ENCODE peak calls at places on chromosomes 2 and 18, in six cellular contexts. C is upper lobe of left lung, W is HepG2, R is GM12878, Y is A549, G is K562. M is an unnamed sample.

GRCh38 chr2:227890495-227891079 is 19.2 kb downstream of the DAW1 start:
- ATAC-seq in G (peak), R (peak), C (no peak), W (peak), Y (peak), M (peak)

GRCh38 chr2:134411279-134411827 is 157.5 kb downstream of the MGAT5 start:
- ATAC-seq in W (peak), R (no peak), Y (no peak), C (no peak), G (no peak), M (no peak)

GRCh38 chr2:134392689-134393476 is 139.0 kb downstream of the MGAT5 start:
- ATAC-seq in G (peak), R (peak), C (no peak), W (peak), Y (peak), M (peak)

GRCh38 chr2:133673570-133673969 is 105.3 kb upstream of the NCKAP5 start:
- ATAC-seq in G (no peak), Y (no peak), W (no peak), C (no peak), R (no peak), M (no peak)

GRCh38 chr2:11405599-11406491 is 60.1 kb downstream of the E2F6 start:
- ATAC-seq in W (no peak), Y (no peak), R (no peak), G (no peak), C (no peak), M (no peak)

GRCh38 chr2:189723199-189723598 is 39.4 kb downstream of the OSGEPL1 start:
- ATAC-seq in C (no peak), W (no peak), G (no peak), Y (no peak), R (no peak), M (no peak)

GRCh38 chr2:105812180-105813044 is 67.7 kb downstream of the NCK2 start:
- ATAC-seq in C (peak), R (peak), Y (no peak), G (peak), W (peak), M (peak)

GRCh38 chr2:113342650-113343049 is 63.9 kb upstream of the PAX8 start:
- ATAC-seq in Y (no peak), G (no peak), C (peak), R (peak), W (no peak), M (peak)

GRCh38 chr2:1823187-1824169 is 79.2 kb upstream of the PXDN start:
- ATAC-seq in R (no peak), G (no peak), Y (no peak), C (no peak), W (peak), M (peak)

GRCh38 chr2:1825046-1825445 is 80.7 kb upstream of the PXDN start:
- ATAC-seq in W (no peak), Y (no peak), G (no peak), C (no peak), R (no peak), M (no peak)

GRCh38 chr2:1826188-1826905 is 82.0 kb upstream of the PXDN start:
- ATAC-seq in R (no peak), C (no peak), G (no peak), Y (no peak), W (no peak), M (no peak)

GRCh38 chr2:1822341-1822740 is 78.0 kb upstream of the PXDN start:
- ATAC-seq in Y (no peak), C (no peak), W (no peak), R (no peak), G (no peak), M (no peak)

GRCh38 chr2:1824202-1824905 is 80.0 kb upstream of the PXDN start:
- ATAC-seq in R (no peak), C (no peak), W (no peak), Y (no peak), G (no peak), M (peak)
- TF ChIP-seq EP300 in R (no peak), C (no peak), W (no peak), Y (no peak), G (no peak), M (peak)

GRCh38 chr18:158128-159036 is at the start of gene USP14:
- ATAC-seq in G (peak), W (peak), Y (peak), C (peak), R (peak), M (peak)
- TF ChIP-seq CTCF in G (peak), W (peak), Y (no peak), C (no peak), R (no peak), M (peak)

GRCh38 chr2:144151877-144152276 is 368.0 kb downstream of the ZEB2 start:
- ATAC-seq in C (no peak), G (peak), R (no peak), W (no peak), Y (no peak), M (no peak)
- TF ChIP-seq EP300 in C (no peak), G (no peak), R (no peak), W (no peak), Y (no peak), M (no peak)

GRCh38 chr18:21747268-21747667 is 6.7 kb downstream of the MIB1 start:
- ATAC-seq in Y (no peak), R (peak), G (peak), W (no peak), C (no peak), M (no peak)
- TF ChIP-seq CTCF in Y (no peak), R (no peak), G (no peak), W (no peak), C (no peak), M (no peak)

DNA sequence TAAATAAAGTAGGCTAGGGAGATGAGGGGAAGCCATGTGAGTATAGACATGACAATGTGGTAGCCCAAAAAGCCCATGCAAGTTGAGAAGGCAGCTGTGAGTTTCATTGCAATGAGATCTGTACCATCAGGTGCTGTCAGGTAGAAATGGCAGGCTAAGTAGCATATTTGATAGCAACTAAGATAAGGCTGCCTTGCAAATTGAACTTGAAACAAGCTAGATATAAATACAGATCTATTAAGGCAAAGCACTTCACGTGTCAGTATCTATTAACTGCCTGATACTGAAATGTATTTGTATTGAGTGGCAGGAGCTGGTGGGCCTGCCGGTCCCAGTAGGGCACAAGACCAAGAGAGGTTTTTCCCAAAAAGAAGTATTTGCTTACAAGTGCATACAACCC is 419.9 kb downstream of the TDRD15 start:
- ATAC-seq in G (no peak), Y (no peak), R (no peak), W (no peak), C (no peak), M (no peak)
- TF ChIP-seq EP300 in G (no peak), Y (no peak), R (no peak), W (no peak), C (no peak), M (no peak)

DNA sequence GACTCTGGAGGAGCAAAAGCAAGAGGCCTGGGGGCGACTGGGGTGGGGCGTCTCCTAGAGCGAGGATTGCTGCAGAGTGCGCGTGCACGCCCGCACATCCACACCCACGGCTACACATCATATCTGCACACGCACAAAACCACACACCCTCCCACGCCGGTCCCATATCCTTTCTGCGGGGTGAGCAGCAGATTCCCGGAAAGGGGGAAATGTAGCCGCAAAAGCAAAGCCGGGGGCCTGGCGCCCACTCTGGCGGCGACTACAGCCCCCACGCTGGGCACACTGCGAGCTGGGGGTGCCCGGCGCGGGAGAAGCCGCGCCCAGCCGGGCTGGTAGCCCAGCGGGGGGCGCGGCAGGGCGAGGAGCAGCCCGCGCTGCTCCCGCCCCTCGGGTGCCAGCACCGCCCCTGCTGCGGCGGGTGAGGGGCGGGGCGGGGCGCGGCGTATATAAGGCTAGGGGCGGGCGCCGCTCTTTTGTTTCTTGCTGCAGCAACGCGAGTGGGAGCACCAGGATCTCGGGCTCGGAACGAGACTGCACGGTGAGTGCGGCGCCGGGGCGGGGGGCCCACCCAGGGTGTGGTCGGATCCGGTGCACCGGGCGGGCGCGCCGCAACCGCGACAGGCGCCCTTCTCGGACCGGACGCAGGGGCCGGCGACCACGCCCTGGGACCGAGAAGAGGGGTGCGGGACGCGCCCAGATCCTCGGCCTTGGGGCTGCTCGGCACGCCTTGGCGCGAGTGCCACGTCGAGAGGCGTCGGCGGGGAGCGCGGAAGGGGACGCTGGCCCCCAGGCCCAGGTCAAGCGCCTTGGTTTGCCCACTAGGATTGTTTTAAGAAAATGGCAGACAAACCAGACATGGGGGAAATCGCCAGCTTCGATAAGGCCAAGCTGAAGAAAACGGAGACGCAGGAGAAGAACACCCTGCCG is at the start of gene TMSB10:
- ATAC-seq in C (peak), W (peak), G (peak), Y (peak), R (peak), M (peak)
- TF ChIP-seq CTCF in C (peak), W (peak), G (no peak), Y (peak), R (peak), M (peak)

GRCh38 chr18:22728016-22728415 is 205.1 kb upstream of the RBBP8 start:
- ATAC-seq in W (no peak), C (no peak), G (no peak), R (no peak), Y (no peak), M (no peak)

GRCh38 chr18:22728481-22729105 is 204.5 kb upstream of the RBBP8 start:
- ATAC-seq in W (no peak), C (no peak), R (no peak), Y (no peak), G (no peak), M (no peak)

GRCh38 chr18:22726469-22726868 is 206.7 kb upstream of the RBBP8 start:
- ATAC-seq in C (no peak), Y (no peak), R (no peak), G (no peak), W (no peak), M (no peak)

GRCh38 chr18:22723221-22723620 is 209.9 kb upstream of the RBBP8 start:
- ATAC-seq in G (no peak), R (no peak), C (no peak), W (no peak), Y (no peak), M (no peak)

GRCh38 chr18:22723741-22724140 is 209.4 kb upstream of the RBBP8 start:
- ATAC-seq in G (no peak), C (no peak), W (no peak), R (no peak), Y (no peak), M (no peak)
- TF ChIP-seq EP300 in G (no peak), C (no peak), W (no peak), R (no peak), Y (no peak), M (no peak)

DNA sequence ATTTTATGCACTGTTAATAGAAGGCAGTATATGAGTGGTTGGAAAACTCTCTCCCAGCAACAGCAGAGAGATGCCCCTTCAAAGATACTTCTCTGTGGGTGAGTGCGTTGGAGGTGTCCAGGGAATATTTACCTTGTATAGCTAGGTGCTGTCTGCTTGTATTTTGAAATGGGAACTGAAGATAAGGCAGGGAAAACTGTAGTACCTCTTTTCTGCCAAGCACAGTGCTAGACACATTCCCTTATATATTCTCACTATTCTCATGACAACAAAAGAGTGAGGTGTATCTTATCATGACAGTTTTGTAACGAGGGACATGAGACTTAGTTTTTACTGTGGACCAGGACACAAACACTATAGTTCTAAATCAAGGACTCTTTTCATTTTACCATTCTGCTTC is 2.1 kb downstream of the TTC39C start:
- ATAC-seq in G (peak), R (peak), W (peak), C (no peak), Y (no peak), M (no peak)
- TF ChIP-seq CTCF in G (no peak), R (peak), W (peak), C (no peak), Y (no peak), M (no peak)

GRCh38 chr18:67140495-67140894 is 376.0 kb downstream of the DSEL start:
- ATAC-seq in R (no peak), C (no peak), G (no peak), Y (no peak), W (no peak), M (no peak)

GRCh38 chr18:67142604-67143003 is 373.9 kb downstream of the DSEL start:
- ATAC-seq in G (no peak), W (no peak), C (no peak), R (no peak), Y (no peak), M (no peak)

GRCh38 chr18:67145586-67146292 is 370.8 kb downstream of the DSEL start:
- ATAC-seq in G (no peak), W (peak), R (no peak), C (no peak), Y (no peak), M (no peak)

GRCh38 chr18:67139899-67140298 is 376.6 kb downstream of the DSEL start:
- ATAC-seq in R (no peak), C (no peak), W (no peak), Y (no peak), G (no peak), M (no peak)

GRCh38 chr18:67144342-67144741 is 372.2 kb downstream of the DSEL start:
- ATAC-seq in C (no peak), W (no peak), R (no peak), G (no peak), Y (no peak), M (no peak)
- TF ChIP-seq EP300 in C (no peak), W (no peak), R (no peak), G (no peak), Y (no peak), M (no peak)

DNA sequence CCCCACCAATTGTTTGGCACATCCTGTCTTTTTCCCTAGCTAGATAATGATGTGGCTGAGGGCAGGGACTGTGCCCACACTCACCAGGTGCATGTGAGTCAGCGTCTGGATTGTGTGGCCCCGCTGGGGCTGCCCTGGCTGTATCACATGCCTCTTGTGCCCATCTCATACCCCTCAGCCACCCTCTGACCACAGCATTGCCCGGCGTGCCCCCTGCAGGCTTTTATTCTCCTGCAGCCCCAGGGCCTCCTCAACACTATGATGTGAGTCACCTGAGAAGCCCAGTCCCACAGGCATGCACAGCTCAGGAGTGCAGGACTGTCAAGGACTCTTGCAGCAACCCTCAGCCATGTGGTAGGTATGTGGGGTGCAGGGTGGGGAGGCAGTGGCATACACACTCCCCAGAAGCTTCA is 14.8 kb upstream of the STEAP3 start:
- ATAC-seq in Y (peak), G (no peak), W (peak), R (no peak), C (peak), M (no peak)
- TF ChIP-seq CTCF in Y (no peak), G (no peak), W (no peak), R (no peak), C (no peak), M (no peak)

M was measured in gastroesophageal sphincter.